ENCODE peak calls at places on chromosomes 7 and 10, in four cellular contexts. O is skeletal muscle cell, A is MM.1S, P is fibroblast of mammary gland. W is an unnamed sample.

GRCh38 chr7:74059681-74060588 is 23.7 kb upstream of the LIMK1 start:
- DNase-seq in O (no peak), A (no peak), P (no peak), W (no peak)

GRCh38 chr10:99661370-99661749 is 2.1 kb downstream of the ENTPD7 start:
- DNase-seq in O (peak; percentile 60), A (no peak), P (peak; percentile 93), W (peak; percentile 86)

GRCh38 chr7:139699640-139700504 is 77.9 kb downstream of the HIPK2 start:
- DNase-seq in O (no peak), A (no peak), P (no peak), W (no peak)

GRCh38 chr7:149838992-149839408 is 825 bp downstream of the ZNF862 start:
- DNase-seq in O (no peak), A (no peak), P (peak; percentile 26), W (peak; percentile 14)

GRCh38 chr10:70691601-70692000 is 19.3 kb downstream of the ADAMTS14 start:
- DNase-seq in O (no peak), A (no peak), P (no peak), W (no peak)

GRCh38 chr7:132793474-132793873 is 217.2 kb upstream of the PLXNA4 start:
- DNase-seq in O (no peak), A (no peak), P (no peak), W (no peak)

GRCh38 chr7:14021069-14021468 is 31.6 kb upstream of the ETV1 start:
- DNase-seq in O (peak; percentile 25), A (no peak), P (peak; percentile 35), W (peak; percentile 79)

GRCh38 chr7:100642534-100642907 is 1.2 kb upstream of the TFR2 start:
- DNase-seq in O (no peak), A (peak; percentile 58), P (no peak), W (no peak)

GRCh38 chr10:127033569-127034175 is 128.4 kb downstream of the DOCK1 start:
- DNase-seq in O (no peak), A (no peak), P (no peak), W (no peak)

GRCh38 chr7:17530741-17531417 is 232.4 kb downstream of the AHR start:
- DNase-seq in O (no peak), A (peak; percentile 25), P (peak; percentile 63), W (no peak)

GRCh38 chr7:102938679-102939078 is 25.9 kb downstream of the LRRC17 start:
- DNase-seq in O (no peak), A (no peak), P (no peak), W (no peak)

GRCh38 chr10:102545997-102546396 is 42.2 kb downstream of the SUFU start:
- DNase-seq in O (no peak), A (no peak), P (peak; percentile 23), W (no peak)

GRCh38 chr7:14937580-14937979 is 35.0 kb upstream of the DGKB start:
- DNase-seq in O (no peak), A (no peak), P (no peak), W (no peak)

GRCh38 chr7:72336887-72337821 is 75.0 kb downstream of the CALN1 start:
- DNase-seq in O (no peak), A (no peak), P (no peak), W (no peak)

GRCh38 chr7:2321020-2321419 is 6.8 kb upstream of the SNX8 start:
- DNase-seq in O (no peak), A (no peak), P (no peak), W (no peak)

GRCh38 chr10:45071043-45071813 is 70.5 kb downstream of the ZNF22 start:
- DNase-seq in O (no peak), A (no peak), P (no peak), W (no peak)

GRCh38 chr10:28812384-28813372 is 135.4 kb downstream of the BAMBI start:
- DNase-seq in O (no peak), A (no peak), P (no peak), W (no peak)

GRCh38 chr10:131920151-131920550 is 19.3 kb downstream of the PPP2R2D start:
- DNase-seq in O (no peak), A (no peak), P (no peak), W (no peak)

GRCh38 chr10:60130130-60130579 is 223.8 kb upstream of the CCDC6 start:
- DNase-seq in O (no peak), A (no peak), P (no peak), W (no peak)

GRCh38 chr7:81627565-81628287 is 142.1 kb downstream of the HGF start:
- DNase-seq in O (peak; percentile 79), A (no peak), P (peak; percentile 96), W (peak; percentile 79)

GRCh38 chr7:130136579-130137167 is 66.3 kb downstream of the KLHDC10 start:
- DNase-seq in O (no peak), A (no peak), P (no peak), W (no peak)

GRCh38 chr7:71630521-71630920 is 498.6 kb downstream of the GALNT17 start:
- DNase-seq in O (no peak), A (no peak), P (no peak), W (no peak)

GRCh38 chr10:87053121-87053520 is 33.0 kb downstream of the FAM25A start:
- DNase-seq in O (no peak), A (no peak), P (no peak), W (no peak)

GRCh38 chr7:149422914-149423285 is 38.0 kb downstream of the ZNF777 start:
- DNase-seq in O (no peak), A (no peak), P (no peak), W (no peak)

GRCh38 chr10:61907587-61907986 is 6.1 kb downstream of the ARID5B start:
- DNase-seq in O (no peak), A (no peak), P (no peak), W (no peak)

GRCh38 chr7:93461350-93461749 is 113.2 kb downstream of the CALCR start:
- DNase-seq in O (no peak), A (no peak), P (no peak), W (no peak)

GRCh38 chr10:84613336-84614021 is 285.1 kb downstream of the CCSER2 start:
- DNase-seq in O (no peak), A (peak; percentile 65), P (peak; percentile 4), W (peak; percentile 2)

GRCh38 chr10:58266826-58267712 is 625 bp downstream of the IPMK start:
- DNase-seq in O (no peak), A (peak; percentile 31), P (peak; percentile 57), W (peak; percentile 47)

GRCh38 chr7:50853311-50853710 is 70.6 kb upstream of the GRB10 start:
- DNase-seq in O (no peak), A (no peak), P (no peak), W (no peak)

GRCh38 chr10:97319671-97320479 is 804 bp downstream of the FRAT1 start:
- DNase-seq in O (no peak), A (peak; percentile 62), P (peak; percentile 14), W (no peak)

GRCh38 chr10:43885842-43886241 is 237.2 kb upstream of the ZNF32 start:
- DNase-seq in O (no peak), A (no peak), P (no peak), W (no peak)

DNA sequence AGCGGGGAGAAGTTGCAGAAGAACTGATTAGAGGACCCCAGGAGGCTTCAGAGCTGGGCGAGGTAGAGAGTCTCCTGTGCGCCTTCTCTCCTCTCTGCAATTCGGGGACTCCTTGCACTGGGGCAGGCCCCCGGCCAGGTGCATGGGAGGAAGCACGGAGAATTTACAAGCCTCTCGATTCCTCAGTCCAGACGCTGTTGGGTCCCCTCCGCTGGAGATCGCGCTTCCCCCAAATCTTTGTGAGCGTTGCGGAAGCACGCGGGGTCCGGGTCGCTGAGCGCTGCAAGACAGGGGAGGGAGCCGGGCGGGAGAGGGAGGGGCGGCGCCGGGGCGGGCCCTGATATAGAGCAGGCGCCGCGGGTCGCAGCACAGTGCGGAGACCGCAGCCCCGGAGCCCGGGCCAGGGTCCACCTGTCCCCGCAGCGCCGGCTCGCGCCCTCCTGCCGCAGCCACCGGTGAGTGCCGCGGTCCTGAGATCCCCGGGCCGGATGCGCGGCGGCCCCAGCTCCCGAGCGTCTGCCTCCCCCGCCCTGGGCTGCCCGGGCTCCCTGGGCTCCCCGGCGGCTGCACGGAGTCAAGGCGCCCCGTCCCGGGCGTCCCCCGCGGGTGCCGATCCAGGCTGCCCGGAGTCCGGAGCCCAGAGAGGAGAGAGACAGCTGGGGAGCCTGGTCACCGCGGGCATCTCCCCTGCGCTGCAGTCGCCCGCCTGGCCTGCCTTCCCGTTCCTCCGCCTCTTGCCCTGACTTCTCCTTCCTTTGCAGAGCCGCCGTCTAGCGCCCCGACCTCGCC is at the start of gene PLAU:
- DNase-seq in O (no peak), A (no peak), P (no peak), W (no peak)
- H3K4me3 ChIP-seq in O (peak within 1 kb of the TSS; percentile 67), A (peak within 1 kb of the TSS; percentile 57), P (peak within 1 kb of the TSS; percentile 58), W (peak within 1 kb of the TSS; percentile 76)

GRCh38 chr10:77888356-77888703 is 38.2 kb downstream of the DLG5 start:
- DNase-seq in O (no peak), A (no peak), P (peak; percentile 48), W (no peak)
- H3K4me3 ChIP-seq in O (no peak overlapping the region), A (no peak overlapping the region), P (peak overlapping the region; percentile 2), W (no peak overlapping the region)

DNA sequence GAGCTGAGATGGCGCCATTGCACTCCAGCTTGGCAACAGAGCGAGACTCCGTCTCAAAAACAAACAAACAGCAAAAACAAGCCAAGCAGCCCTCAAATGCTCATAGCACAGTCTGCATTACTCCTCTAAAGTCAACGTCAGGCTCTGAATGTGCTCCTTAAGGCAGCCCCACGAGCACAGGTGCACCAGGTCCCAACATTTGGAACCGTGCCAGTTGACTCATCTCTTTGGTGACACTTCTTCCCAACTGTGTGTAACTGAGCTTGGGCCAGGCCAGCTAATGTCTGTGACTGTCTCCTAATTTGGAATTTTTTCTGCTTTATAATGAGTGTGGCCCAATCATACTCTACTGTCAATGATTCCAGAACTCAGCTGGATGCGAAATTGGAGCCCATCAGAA is 66.3 kb upstream of the EFCAB10 start:
- DNase-seq in O (no peak), A (no peak), P (peak; percentile 2), W (no peak)
- H3K4me3 ChIP-seq in O (no peak overlapping the region), A (no peak overlapping the region), P (no peak overlapping the region), W (no peak overlapping the region)

GRCh38 chr10:122295423-122295947 is 24.4 kb downstream of the BTBD16 start:
- DNase-seq in O (no peak), A (no peak), P (no peak), W (no peak)

GRCh38 chr10:122298206-122298597 is 27.1 kb downstream of the BTBD16 start:
- DNase-seq in O (no peak), A (no peak), P (no peak), W (no peak)

GRCh38 chr10:122294511-122295422 is 23.7 kb downstream of the BTBD16 start:
- DNase-seq in O (no peak), A (no peak), P (no peak), W (no peak)

GRCh38 chr10:122297583-122297982 is 26.5 kb downstream of the BTBD16 start:
- DNase-seq in O (no peak), A (no peak), P (no peak), W (no peak)

DNA sequence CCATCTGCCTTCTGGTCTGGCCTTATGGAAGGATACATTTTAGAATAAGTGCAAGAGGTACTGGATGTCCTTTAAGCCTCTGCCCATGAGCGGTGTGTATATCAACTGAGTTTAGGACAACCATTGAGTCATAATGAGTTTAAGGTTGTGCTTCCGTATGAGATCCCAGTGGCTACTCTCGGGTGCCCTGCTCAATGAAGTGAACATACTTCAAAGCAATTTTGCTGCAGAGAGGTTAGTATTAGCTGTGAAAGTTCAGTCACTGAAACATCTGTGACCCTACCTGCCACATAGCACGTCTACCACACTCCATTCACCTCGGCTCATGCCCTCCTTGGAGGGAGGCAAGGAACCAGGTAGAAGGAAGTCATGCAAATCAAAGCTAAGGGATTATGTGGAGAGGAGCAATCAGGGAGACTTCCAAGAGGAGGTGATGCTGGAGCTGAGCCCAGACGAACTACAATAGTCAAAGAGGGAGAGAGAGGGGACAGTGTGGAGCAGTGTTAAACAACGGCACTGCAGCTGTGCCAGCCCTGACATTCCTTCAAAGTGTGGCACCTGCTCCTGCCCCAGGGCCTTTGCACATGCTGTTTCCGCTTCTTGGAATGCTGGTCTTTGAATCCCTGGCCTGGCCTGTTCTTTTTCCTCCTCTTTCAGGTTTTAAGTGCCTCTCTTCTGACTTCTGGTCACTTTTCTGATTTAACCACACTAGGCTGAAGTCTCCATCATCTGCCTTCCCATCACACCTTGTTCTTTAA is 25.4 kb downstream of the BTBD16 start:
- DNase-seq in O (no peak), A (no peak), P (no peak), W (no peak)
- H3K4me3 ChIP-seq in O (no peak overlapping the region), A (no peak overlapping the region), P (no peak overlapping the region), W (no peak overlapping the region)